ENCODE peak calls at places on chromosome X, in eight cellular contexts. F is small intestine; X is naive thymus-derived CD8-positive, alpha-beta T cell; V is KG1; Q is glutamatergic neuron; T is renal cortical epithelial cell; U is H7; K is posterior vena cava. B is an unnamed sample.
A peak's percentile ranks its signal among the peaks of the same experiment; 100 is the strongest.

GRCh38 chrX:20571611-20572010 is 304.9 kb upstream of the RPS6KA3 start:
- DNase-seq in F (no peak), X (no peak), V (no peak), Q (no peak), T (peak; percentile 11), U (no peak), K (no peak), B (no peak)

GRCh38 chrX:115652221-115652620 is 91.2 kb downstream of the PLS3 start:
- DNase-seq in F (no peak), X (no peak), V (no peak), Q (no peak), T (no peak), U (no peak), K (no peak), B (no peak)

GRCh38 chrX:39654183-39654925 is 443.4 kb downstream of the BCOR start:
- DNase-seq in F (no peak), X (no peak), V (no peak), Q (no peak), T (no peak), U (peak; percentile 72), K (no peak), B (no peak)

GRCh38 chrX:19212037-19212436 is 89.8 kb upstream of the ADGRG2 start:
- DNase-seq in F (no peak), X (no peak), V (no peak), Q (no peak), T (no peak), U (no peak), K (no peak), B (no peak)

GRCh38 chrX:31593353-31593752 is 521.5 kb upstream of the FTHL17 start:
- DNase-seq in F (no peak), X (no peak), V (no peak), Q (no peak), T (no peak), U (no peak), K (no peak), B (no peak)

GRCh38 chrX:119398587-119398973 is 556 bp upstream of the SLC25A43 start:
- DNase-seq in F (peak; percentile 78), X (no peak), V (no peak), Q (no peak), T (no peak), U (no peak), K (no peak), B (no peak)

GRCh38 chrX:66176134-66176533 is 12.1 kb downstream of the HEPH start:
- DNase-seq in F (no peak), X (no peak), V (no peak), Q (no peak), T (no peak), U (no peak), K (no peak), B (no peak)

GRCh38 chrX:108537005-108537404 is 97.4 kb downstream of the COL4A5 start:
- DNase-seq in F (peak; percentile 19), X (no peak), V (peak; percentile 0), Q (no peak), T (peak; percentile 23), U (peak; percentile 17), K (no peak), B (peak; percentile 8)

GRCh38 chrX:154059729-154060245 is 37.7 kb downstream of the MECP2 start:
- DNase-seq in F (no peak), X (no peak), V (no peak), Q (no peak), T (no peak), U (no peak), K (no peak), B (no peak)